ENCODE peak calls at places on chromosomes 2 and 18, in eight cellular contexts. Y, I, N, R, A, K, J and B are unnamed samples. For H3K4me1, the result is how much of the 10 kb centered on the place peaks cover.

GRCh38 chr2:59425292-59425691 is 1128.2 kb downstream of the BCL11A start:
- DNase-seq in K (no peak), Y (no peak), N (peak), R (no peak), J (no peak), A (no peak), I (no peak), B (no peak)

GRCh38 chr18:45850021-45850420 is 24.5 kb downstream of the SIGLEC15 start:
- DNase-seq in R (no peak), K (no peak), I (no peak), A (no peak), Y (no peak), J (no peak), N (peak), B (peak)

GRCh38 chr18:69102959-69103358 is 297.7 kb upstream of the DOK6 start:
- DNase-seq in A (no peak), K (no peak), J (no peak), Y (no peak), R (no peak), I (peak), N (no peak), B (no peak)

GRCh38 chr2:220999351-220999750 is 572.8 kb downstream of the EPHA4 start:
- DNase-seq in R (no peak), J (no peak), Y (no peak), N (no peak), A (no peak), K (no peak), I (peak), B (no peak)

GRCh38 chr2:182606728-182607681 is 109.1 kb upstream of the DNAJC10 start:
- DNase-seq in R (no peak), K (no peak), A (no peak), N (no peak), J (no peak), I (no peak), Y (no peak), B (no peak)

GRCh38 chr2:196959750-196960392 is 33.4 kb upstream of the PGAP1 start:
- DNase-seq in R (no peak), K (no peak), J (no peak), Y (peak), A (no peak), N (no peak), I (no peak), B (no peak)

GRCh38 chr2:144414324-144414845 is 105.5 kb downstream of the ZEB2 start:
- DNase-seq in J (peak), A (no peak), N (no peak), Y (no peak), R (no peak), I (peak), K (no peak), B (no peak)

GRCh38 chr2:72999729-73000725 is 71.5 kb downstream of the SFXN5 start:
- DNase-seq in A (no peak), K (no peak), I (peak), N (no peak), R (no peak), Y (no peak), J (no peak), B (no peak)

GRCh38 chr2:121648611-121649401 is 456 bp downstream of the CLASP1 start:
- DNase-seq in Y (peak), J (no peak), I (peak), K (peak), R (peak), N (peak), A (peak), B (peak)

GRCh38 chr2:23549821-23550535 is 165.0 kb downstream of the KLHL29 start:
- DNase-seq in J (no peak), K (no peak), Y (no peak), I (peak), N (no peak), R (no peak), A (no peak), B (no peak)

GRCh38 chr2:165675551-165675968 is 118.5 kb downstream of the GALNT3 start:
- DNase-seq in N (no peak), Y (no peak), R (no peak), J (no peak), A (no peak), K (no peak), I (no peak), B (no peak)

GRCh38 chr2:217685255-217685605 is 317.6 kb downstream of the TNS1 start:
- DNase-seq in K (no peak), N (peak), J (peak), Y (peak), A (peak), I (peak), R (peak), B (peak)

GRCh38 chr18:31648966-31649429 is 35.4 kb downstream of the B4GALT6 start:
- DNase-seq in J (no peak), A (no peak), N (peak), R (no peak), I (peak), Y (peak), K (no peak), B (no peak)

GRCh38 chr2:88580088-88580487 is 47.2 kb downstream of the EIF2AK3 start:
- DNase-seq in J (no peak), Y (no peak), N (no peak), R (no peak), I (no peak), A (no peak), K (no peak), B (no peak)

GRCh38 chr2:25161055-25161781 is 7.2 kb downstream of the POMC start:
- DNase-seq in N (no peak), Y (no peak), A (peak), J (peak), I (peak), R (peak), K (no peak), B (peak)

GRCh38 chr18:3345452-3345851 is 83.5 kb downstream of the MYL12B start:
- DNase-seq in R (no peak), A (no peak), Y (no peak), I (peak), J (peak), N (no peak), K (no peak), B (no peak)

GRCh38 chr2:226274143-226274542 is 525.5 kb downstream of the IRS1 start:
- DNase-seq in A (no peak), J (no peak), Y (no peak), I (peak), R (no peak), N (no peak), K (no peak), B (no peak)

GRCh38 chr2:42249284-42249683 is 80.1 kb downstream of the EML4 start:
- DNase-seq in J (no peak), K (no peak), I (no peak), N (no peak), A (no peak), R (no peak), Y (no peak), B (no peak)

GRCh38 chr2:240731327-240731626 is 39.6 kb downstream of the AQP12A start:
- DNase-seq in I (peak), A (no peak), N (no peak), R (no peak), Y (no peak), J (no peak), K (no peak), B (no peak)
- H3K4me1 ChIP-seq in I (under half), A (under half), N (under half), R (under half), Y (under half), J (under half), K (under half), B (under half)

GRCh38 chr2:233839447-233839820 is 14.9 kb downstream of the HJURP start:
- DNase-seq in A (no peak), N (no peak), I (no peak), R (no peak), K (no peak), Y (no peak), J (no peak), B (peak)
- TF ChIP-seq POLR2A in A (no peak), N (no peak), I (no peak), R (no peak), K (no peak), Y (peak), J (no peak), B (no peak)

GRCh38 chr2:219369447-219369861 is 18.3 kb downstream of the DNPEP start:
- DNase-seq in K (no peak), A (peak), I (peak), N (no peak), J (peak), R (peak), Y (no peak), B (peak)

GRCh38 chr2:219368690-219369108 is 19.0 kb downstream of the DNPEP start:
- DNase-seq in A (no peak), K (no peak), R (no peak), N (no peak), I (peak), J (no peak), Y (no peak), B (no peak)
- H3K27ac ChIP-seq in A (peak), K (peak), R (peak), N (no peak), I (peak), J (peak), Y (no peak), B (peak)

GRCh38 chr2:11750422-11750821 is 4.0 kb downstream of the LPIN1 start:
- DNase-seq in I (no peak), Y (no peak), N (no peak), J (no peak), K (no peak), A (no peak), R (no peak), B (no peak)
- H3K4me1 ChIP-seq in I (under half), Y (under half), N (under half), J (under half), K (half or more), A (half or more), R (half or more), B (under half)

DNA sequence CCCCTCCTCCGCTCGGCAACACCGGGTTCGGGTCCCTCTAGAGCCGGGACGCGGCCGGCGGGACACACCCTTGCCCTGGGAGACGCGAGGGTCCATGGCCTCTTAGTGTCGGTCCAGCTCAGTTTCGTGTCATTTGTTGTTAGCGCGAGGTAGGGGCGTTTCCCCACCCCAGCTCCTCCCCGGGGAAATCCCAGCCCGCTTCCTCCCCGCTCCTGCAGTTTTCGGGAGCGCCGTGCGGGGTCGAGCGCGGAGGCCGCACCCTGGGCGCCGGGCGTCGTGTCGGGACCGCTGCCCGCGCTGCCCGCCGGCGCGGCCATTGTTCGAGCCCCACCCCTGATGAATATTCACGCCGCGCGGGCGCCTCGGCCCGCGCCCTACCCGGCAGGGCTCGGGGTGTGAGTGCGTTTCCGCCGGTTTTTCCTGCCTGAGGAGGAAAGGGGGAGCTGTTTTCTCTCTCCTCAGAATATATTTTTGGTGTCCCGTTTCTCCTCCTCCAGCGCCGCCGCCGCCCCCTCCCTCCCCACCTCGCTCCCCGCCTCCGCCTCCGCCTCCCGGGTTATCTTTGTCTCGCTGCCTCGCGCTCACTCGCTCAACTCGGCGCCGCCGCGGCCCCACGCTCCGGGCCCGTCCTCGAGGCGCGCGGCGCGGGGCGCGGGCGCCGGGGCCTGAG is at the start of gene MAP4K4:
- DNase-seq in I (peak), A (peak), R (peak), N (peak), K (peak), Y (peak), J (peak), B (peak)
- TF ChIP-seq POLR2A in I (peak), A (no peak), R (peak), N (peak), K (no peak), Y (peak), J (peak), B (no peak)

GRCh38 chr2:61962095-61962984 is 56.9 kb downstream of the COMMD1 start:
- DNase-seq in R (no peak), A (no peak), I (peak), K (no peak), J (no peak), N (no peak), Y (no peak), B (no peak)

GRCh38 chr2:61967262-61967661 is 61.8 kb downstream of the COMMD1 start:
- DNase-seq in R (no peak), A (no peak), J (no peak), N (no peak), K (no peak), I (peak), Y (no peak), B (no peak)

GRCh38 chr2:61970807-61971556 is 65.5 kb downstream of the COMMD1 start:
- DNase-seq in N (no peak), R (no peak), Y (no peak), A (no peak), I (no peak), J (no peak), K (no peak), B (peak)

GRCh38 chr2:61969376-61969775 is 63.9 kb downstream of the COMMD1 start:
- DNase-seq in Y (no peak), N (no peak), R (no peak), J (no peak), A (no peak), I (no peak), K (no peak), B (no peak)

GRCh38 chr2:61966087-61966727 is 60.7 kb downstream of the COMMD1 start:
- DNase-seq in A (no peak), Y (no peak), J (no peak), R (no peak), K (no peak), N (no peak), I (no peak), B (no peak)
- H3K27ac ChIP-seq in A (no peak), Y (no peak), J (no peak), R (no peak), K (no peak), N (no peak), I (no peak), B (peak)

DNA sequence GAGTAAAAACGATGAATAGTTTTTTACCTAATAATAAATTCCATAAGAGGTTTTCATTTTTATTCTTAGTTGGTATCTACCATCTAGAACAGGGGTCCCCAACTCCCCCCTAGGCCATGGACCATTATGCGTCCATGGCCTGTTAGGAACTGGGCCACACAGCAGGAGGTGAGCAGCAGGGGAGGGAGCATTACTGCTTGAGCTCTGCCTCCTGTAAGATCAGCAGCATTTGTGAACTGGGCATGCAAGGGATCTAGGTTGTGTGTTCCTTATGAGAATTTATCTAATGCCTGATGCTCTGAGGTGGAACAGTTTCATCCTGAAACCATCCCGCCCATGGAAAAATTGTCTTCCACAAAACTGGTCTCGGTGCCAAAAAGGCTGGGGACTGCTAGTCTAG is 5.9 kb downstream of the TIA1 start:
- DNase-seq in J (no peak), R (no peak), Y (no peak), A (no peak), N (no peak), I (no peak), K (no peak), B (no peak)
- H3K4me1 ChIP-seq in J (under half), R (under half), Y (half or more), A (half or more), N (under half), I (under half), K (under half), B (under half)

GRCh38 chr2:207531024-207531411 is 1.3 kb downstream of the CREB1 start:
- DNase-seq in I (no peak), K (no peak), Y (no peak), N (no peak), A (no peak), R (no peak), J (no peak), B (no peak)

GRCh38 chr2:207532676-207533075 is 2.9 kb downstream of the CREB1 start:
- DNase-seq in R (no peak), K (no peak), I (no peak), Y (no peak), A (no peak), N (no peak), J (no peak), B (no peak)

GRCh38 chr2:207533609-207534008 is 3.8 kb downstream of the CREB1 start:
- DNase-seq in I (no peak), Y (no peak), A (no peak), R (no peak), J (no peak), K (no peak), N (no peak), B (no peak)

GRCh38 chr2:207530160-207531023 is 630 bp downstream of the CREB1 start:
- DNase-seq in Y (peak), R (no peak), J (peak), A (peak), N (peak), I (no peak), K (no peak), B (peak)

DNA sequence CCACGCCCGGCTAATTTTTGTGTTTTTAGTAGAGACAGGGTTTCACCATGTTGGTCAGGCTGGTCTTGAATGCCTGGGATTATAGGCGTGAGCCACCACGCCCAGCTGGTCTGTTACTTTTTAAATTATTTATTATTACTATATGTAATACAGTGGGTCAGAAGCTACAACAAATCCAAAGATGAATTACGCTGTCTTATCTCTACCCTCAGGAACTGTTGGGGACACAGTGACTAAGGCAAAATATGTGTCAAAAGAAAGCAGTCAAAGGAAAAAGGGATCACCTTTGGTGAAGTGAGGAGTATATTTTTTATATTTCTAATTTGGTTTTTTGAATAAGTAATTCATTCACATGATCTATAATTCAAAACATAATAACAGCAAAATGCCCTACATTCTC is 4.6 kb downstream of the CREB1 start:
- DNase-seq in J (no peak), N (no peak), K (no peak), R (no peak), Y (no peak), I (no peak), A (no peak), B (no peak)
- TF ChIP-seq POLR2A in J (no peak), N (no peak), K (no peak), R (no peak), Y (no peak), I (no peak), A (no peak), B (no peak)